ENCODE peak calls at places on chromosomes 16 and 17, in six cellular contexts. W is SK-N-SH, V is K562, S is HCT116, I is H1, M is GM12878. U is an unnamed sample. For H3K27me3, the result is how much of the 10 kb centered on the place peaks cover.

GRCh38 chr16:57094911-57095310 is 2.5 kb downstream of the CPNE2 start:
- DNase-seq in W (no peak), V (no peak), S (no peak), I (no peak), M (no peak), U (no peak)

GRCh38 chr16:67181346-67181745 is 2.4 kb downstream of the MATCAP1 start:
- DNase-seq in W (no peak), V (no peak), S (no peak), I (no peak), M (no peak), U (no peak)

GRCh38 chr16:84884311-84885023 is 64.7 kb downstream of the CRISPLD2 start:
- DNase-seq in W (no peak), V (peak), S (no peak), I (peak), M (no peak), U (no peak)

GRCh38 chr16:72744064-72744793 is 303.7 kb downstream of the ZFHX3 start:
- DNase-seq in W (peak), V (no peak), S (no peak), I (no peak), M (no peak), U (no peak)

GRCh38 chr16:70715860-70716357 is 30.1 kb upstream of the MTSS2 start:
- DNase-seq in W (peak), V (no peak), S (no peak), I (no peak), M (no peak), U (no peak)

GRCh38 chr16:89620406-89620841 is 7.0 kb downstream of the DPEP1 start:
- DNase-seq in W (no peak), V (no peak), S (no peak), I (no peak), M (no peak), U (no peak)

GRCh38 chr16:83705856-83706255 is 101.9 kb upstream of the HSBP1 start:
- DNase-seq in W (no peak), V (no peak), S (no peak), I (no peak), M (no peak), U (no peak)

GRCh38 chr17:3894927-3895343 is 2.1 kb upstream of the CAMKK1 start:
- DNase-seq in W (no peak), V (no peak), S (no peak), I (no peak), M (no peak), U (no peak)

GRCh38 chr16:75064403-75065148 is 52.0 kb downstream of the LDHD start:
- DNase-seq in W (no peak), V (peak), S (no peak), I (no peak), M (no peak), U (no peak)

GRCh38 chr16:11439790-11440656 is 94.8 kb downstream of the RMI2 start:
- DNase-seq in W (no peak), V (no peak), S (no peak), I (no peak), M (no peak), U (no peak)

GRCh38 chr16:79430129-79430789 is 170.3 kb downstream of the MAF start:
- DNase-seq in W (peak), V (no peak), S (no peak), I (no peak), M (no peak), U (no peak)

GRCh38 chr16:88299751-88300462 is 82.9 kb upstream of the ZNF469 start:
- DNase-seq in W (no peak), V (no peak), S (no peak), I (no peak), M (no peak), U (no peak)

GRCh38 chr16:88769617-88770458 is 15.2 kb downstream of the PIEZO1 start:
- DNase-seq in W (peak), V (peak), S (no peak), I (peak), M (no peak), U (no peak)

GRCh38 chr16:2514333-2515179 is 804 bp downstream of the ATP6V0C start:
- DNase-seq in W (no peak), V (no peak), S (no peak), I (no peak), M (no peak), U (no peak)

GRCh38 chr17:34386925-34387550 is 24.0 kb upstream of the CCL1 start:
- DNase-seq in W (no peak), V (peak), S (no peak), I (no peak), M (no peak), U (no peak)

GRCh38 chr17:44323359-44324091 is 1.1 kb downstream of the SLC25A39 start:
- DNase-seq in W (no peak), V (peak), S (no peak), I (no peak), M (no peak), U (no peak)

GRCh38 chr17:1379930-1380313 is 20.1 kb downstream of the YWHAE start:
- DNase-seq in W (no peak), V (no peak), S (no peak), I (no peak), M (peak), U (no peak)

GRCh38 chr17:17978481-17979424 is 6.1 kb downstream of the DRC3 start:
- DNase-seq in W (no peak), V (no peak), S (no peak), I (no peak), M (no peak), U (no peak)

GRCh38 chr17:73313526-73314127 is 1.8 kb upstream of the CDC42EP4 start:
- DNase-seq in W (no peak), V (no peak), S (no peak), I (no peak), M (no peak), U (no peak)

GRCh38 chr16:30541502-30542329 is 7.1 kb upstream of the ZNF747 start:
- DNase-seq in W (no peak), V (peak), S (no peak), I (no peak), M (no peak), U (no peak)
- TF ChIP-seq SIN3A in W (no peak), V (no peak), S (no peak), I (no peak), M (no peak), U (no peak)

GRCh38 chr16:1082952-1083675 is 10.6 kb downstream of the SSTR5 start:
- DNase-seq in W (no peak), V (no peak), S (no peak), I (no peak), M (no peak), U (no peak)
- H3K27me3 ChIP-seq in W (half or more), V (under half), S (under half), I (under half), M (under half), U (under half)

GRCh38 chr16:4194661-4195060 is 47.2 kb downstream of the SRL start:
- DNase-seq in W (no peak), V (no peak), S (no peak), I (no peak), M (no peak), U (no peak)

GRCh38 chr16:4200781-4201137 is 41.1 kb downstream of the SRL start:
- DNase-seq in W (no peak), V (no peak), S (no peak), I (no peak), M (no peak), U (no peak)

GRCh38 chr16:4202615-4203014 is 39.3 kb downstream of the SRL start:
- DNase-seq in W (no peak), V (no peak), S (no peak), I (no peak), M (no peak), U (no peak)

GRCh38 chr16:4203748-4204147 is 38.1 kb downstream of the SRL start:
- DNase-seq in W (no peak), V (peak), S (no peak), I (no peak), M (no peak), U (no peak)

GRCh38 chr16:4200000-4200780 is 41.7 kb downstream of the SRL start:
- DNase-seq in W (peak), V (peak), S (peak), I (peak), M (no peak), U (no peak)
- TF ChIP-seq SIN3A in W (no peak), V (no peak), S (no peak), I (no peak), M (no peak), U (no peak)

GRCh38 chr17:9002236-9002609 is 19.1 kb upstream of the NTN1 start:
- DNase-seq in W (no peak), V (no peak), S (no peak), I (no peak), M (no peak), U (no peak)
- H3K27me3 ChIP-seq in W (under half), V (under half), S (under half), I (half or more), M (under half), U (under half)

GRCh38 chr17:42290577-42290976 is 2.3 kb downstream of the STAT5A start:
- DNase-seq in W (peak), V (no peak), S (no peak), I (no peak), M (no peak), U (no peak)

GRCh38 chr17:42291136-42291535 is 2.8 kb downstream of the STAT5A start:
- DNase-seq in W (no peak), V (no peak), S (no peak), I (no peak), M (no peak), U (no peak)

GRCh38 chr17:42288985-42289862 is 926 bp downstream of the STAT5A start:
- DNase-seq in W (no peak), V (peak), S (no peak), I (peak), M (no peak), U (no peak)

GRCh38 chr17:42288078-42288984 is at the start of gene STAT5A:
- DNase-seq in W (peak), V (peak), S (no peak), I (peak), M (no peak), U (no peak)

GRCh38 chr17:42289863-42290165 is 1.5 kb downstream of the STAT5A start:
- DNase-seq in W (peak), V (no peak), S (no peak), I (no peak), M (no peak), U (no peak)
- TF ChIP-seq SIN3A in W (no peak), V (no peak), S (no peak), I (no peak), M (no peak), U (no peak)